ENCODE peak calls at places on chromosomes 11 and 22, in nine cellular contexts. U, J, T, V, A, Y, S, O and G are unnamed samples.

GRCh38 chr11:76371170-76371569 is 9.8 kb downstream of the THAP12 start:
- DNase-seq in U (peak), J (no peak), T (no peak), V (no peak), A (no peak), Y (no peak), S (no peak), O (no peak), G (no peak)

GRCh38 chr11:108912587-108912986 is 247.7 kb downstream of the DDX10 start:
- DNase-seq in U (no peak), J (no peak), T (no peak), V (no peak), A (no peak), Y (no peak), S (no peak), O (no peak), G (no peak)

GRCh38 chr22:44192098-44192810 is 11.5 kb downstream of the PARVG start:
- DNase-seq in U (no peak), J (no peak), T (peak), V (no peak), A (no peak), Y (no peak), S (no peak), O (no peak), G (no peak)

GRCh38 chr22:39494471-39495120 is 7.5 kb upstream of the MIEF1 start:
- DNase-seq in U (no peak), J (no peak), T (peak), V (no peak), A (no peak), Y (no peak), S (no peak), O (no peak), G (no peak)

GRCh38 chr11:112227002-112227401 is 774 bp downstream of the PTS start:
- DNase-seq in U (no peak), J (no peak), T (no peak), V (no peak), A (no peak), Y (no peak), S (no peak), O (no peak), G (no peak)

GRCh38 chr11:75562836-75563484 is 907 bp downstream of the SERPINH1 start:
- DNase-seq in U (peak), J (no peak), T (no peak), V (no peak), A (no peak), Y (no peak), S (peak), O (no peak), G (no peak)

GRCh38 chr11:46918087-46918751 is at the start of gene LRP4:
- DNase-seq in U (no peak), J (peak), T (no peak), V (no peak), A (no peak), Y (peak), S (peak), O (peak), G (no peak)

GRCh38 chr11:27912916-27913315 is 195.0 kb downstream of the KIF18A start:
- DNase-seq in U (peak), J (no peak), T (no peak), V (no peak), A (no peak), Y (no peak), S (no peak), O (no peak), G (no peak)

GRCh38 chr11:63020671-63021255 is 5.1 kb upstream of the SLC22A8 start:
- DNase-seq in U (no peak), J (no peak), T (no peak), V (no peak), A (no peak), Y (no peak), S (no peak), O (peak), G (no peak)

GRCh38 chr11:118171274-118172062 is 5.0 kb downstream of the SCN2B start:
- DNase-seq in U (peak), J (peak), T (peak), V (peak), A (peak), Y (peak), S (peak), O (peak), G (peak)

GRCh38 chr22:27241430-27242110 is 560.0 kb downstream of the MN1 start:
- DNase-seq in U (peak), J (no peak), T (no peak), V (no peak), A (no peak), Y (no peak), S (no peak), O (peak), G (no peak)

GRCh38 chr11:25065711-25066110 is 568.9 kb downstream of the LUZP2 start:
- DNase-seq in U (peak), J (no peak), T (no peak), V (no peak), A (no peak), Y (no peak), S (no peak), O (no peak), G (no peak)

GRCh38 chr22:23608583-23608982 is 23.5 kb downstream of the DRICH1 start:
- DNase-seq in U (no peak), J (no peak), T (no peak), V (no peak), A (no peak), Y (no peak), S (no peak), O (no peak), G (no peak)

GRCh38 chr11:116928845-116929244 is 91.4 kb upstream of the APOA1 start:
- DNase-seq in U (no peak), J (no peak), T (no peak), V (no peak), A (no peak), Y (no peak), S (no peak), O (no peak), G (no peak)

GRCh38 chr22:44917372-44918165 is 92.2 kb downstream of the PHF21B start:
- DNase-seq in U (no peak), J (no peak), T (no peak), V (no peak), A (no peak), Y (no peak), S (no peak), O (no peak), G (no peak)

GRCh38 chr22:17782158-17782557 is 7.9 kb upstream of the BID start:
- DNase-seq in U (no peak), J (no peak), T (no peak), V (no peak), A (no peak), Y (no peak), S (no peak), O (no peak), G (no peak)

GRCh38 chr22:47200273-47201051 is 438.0 kb downstream of the TBC1D22A start:
- DNase-seq in U (no peak), J (no peak), T (no peak), V (no peak), A (no peak), Y (no peak), S (no peak), O (no peak), G (peak)

GRCh38 chr11:77467993-77468392 is 5.9 kb downstream of the PAK1 start:
- DNase-seq in U (no peak), J (no peak), T (no peak), V (no peak), A (no peak), Y (no peak), S (no peak), O (no peak), G (no peak)

GRCh38 chr11:107898270-107898669 is 30.0 kb upstream of the RAB39A start:
- DNase-seq in U (peak), J (no peak), T (peak), V (no peak), A (no peak), Y (no peak), S (no peak), O (no peak), G (no peak)

GRCh38 chr11:17014774-17015638 is 792 bp upstream of the PLEKHA7 start:
- DNase-seq in U (peak), J (no peak), T (no peak), V (no peak), A (no peak), Y (no peak), S (no peak), O (no peak), G (no peak)

GRCh38 chr22:45507798-45508197 is 5.1 kb downstream of the FBLN1 start:
- DNase-seq in U (no peak), J (no peak), T (no peak), V (no peak), A (no peak), Y (no peak), S (no peak), O (no peak), G (no peak)

GRCh38 chr11:2721163-2721935 is 21.6 kb upstream of the KCNQ1OT1 start:
- DNase-seq in U (no peak), J (no peak), T (no peak), V (no peak), A (no peak), Y (no peak), S (no peak), O (no peak), G (no peak)

GRCh38 chr11:86798988-86799387 is 1.4 kb upstream of the PRSS23 start:
- DNase-seq in U (peak), J (peak), T (no peak), V (no peak), A (no peak), Y (no peak), S (no peak), O (no peak), G (no peak)

GRCh38 chr11:65445101-65445603 is 22.6 kb downstream of the NEAT1 start:
- DNase-seq in U (peak), J (peak), T (no peak), V (no peak), A (no peak), Y (no peak), S (no peak), O (no peak), G (no peak)